ENCODE peak calls at places on chromosomes 3 and 15, in eight cellular contexts. One of them, this sample, is unnamed.

GRCh38 chr3:74844428-74844827 is 230.0 kb upstream of the CNTN3 start:
- DNase-seq in A549: no peak
- DNase-seq in K562: no peak
- DNase-seq in IMR-90: no peak
- DNase-seq in HCT116: no peak
- DNase-seq in GM12878: no peak
- DNase-seq in HepG2: no peak
- DNase-seq in H1: no peak
- DNase-seq in this sample: no peak

GRCh38 chr15:60941448-60941847 is 287.7 kb downstream of the RORA start:
- DNase-seq in A549: no peak
- DNase-seq in K562: no peak
- DNase-seq in IMR-90: peak
- DNase-seq in HCT116: no peak
- DNase-seq in GM12878: no peak
- DNase-seq in HepG2: no peak
- DNase-seq in H1: no peak
- DNase-seq in this sample: no peak

GRCh38 chr3:13019243-13019701 is 54.0 kb downstream of the IQSEC1 start:
- DNase-seq in A549: no peak
- DNase-seq in K562: peak
- DNase-seq in IMR-90: peak
- DNase-seq in HCT116: no peak
- DNase-seq in GM12878: no peak
- DNase-seq in HepG2: no peak
- DNase-seq in H1: peak
- DNase-seq in this sample: peak

GRCh38 chr15:67024322-67024997 is 40.9 kb upstream of the SMAD3 start:
- DNase-seq in A549: peak
- DNase-seq in K562: peak
- DNase-seq in IMR-90: peak
- DNase-seq in HCT116: peak
- DNase-seq in GM12878: peak
- DNase-seq in HepG2: peak
- DNase-seq in H1: no peak
- DNase-seq in this sample: peak

GRCh38 chr3:116148881-116149530 is 296.3 kb downstream of the LSAMP start:
- DNase-seq in A549: no peak
- DNase-seq in K562: no peak
- DNase-seq in IMR-90: peak
- DNase-seq in HCT116: no peak
- DNase-seq in GM12878: no peak
- DNase-seq in HepG2: peak
- DNase-seq in H1: no peak
- DNase-seq in this sample: no peak

GRCh38 chr15:67834593-67835348 is 5.1 kb downstream of the RNU6-1 start:
- DNase-seq in A549: no peak
- DNase-seq in K562: no peak
- DNase-seq in IMR-90: no peak
- DNase-seq in HCT116: no peak
- DNase-seq in GM12878: no peak
- DNase-seq in HepG2: no peak
- DNase-seq in H1: no peak
- DNase-seq in this sample: no peak

GRCh38 chr3:64214002-64214696 is 11.1 kb downstream of the PRICKLE2 start:
- DNase-seq in A549: no peak
- DNase-seq in K562: no peak
- DNase-seq in IMR-90: peak
- DNase-seq in HCT116: no peak
- DNase-seq in GM12878: no peak
- DNase-seq in HepG2: no peak
- DNase-seq in H1: no peak
- DNase-seq in this sample: peak

GRCh38 chr15:43127752-43128151 is 5.6 kb upstream of the TMEM62 start:
- DNase-seq in A549: no peak
- DNase-seq in K562: no peak
- DNase-seq in IMR-90: no peak
- DNase-seq in HCT116: no peak
- DNase-seq in GM12878: no peak
- DNase-seq in HepG2: peak
- DNase-seq in H1: no peak
- DNase-seq in this sample: no peak

GRCh38 chr15:69410290-69410874 is 3.8 kb upstream of the KIF23 start:
- DNase-seq in A549: peak
- DNase-seq in K562: no peak
- DNase-seq in IMR-90: peak
- DNase-seq in HCT116: peak
- DNase-seq in GM12878: no peak
- DNase-seq in HepG2: peak
- DNase-seq in H1: no peak
- DNase-seq in this sample: peak

GRCh38 chr3:139120336-139120971 is 75.8 kb upstream of the PRR23C start:
- DNase-seq in A549: peak
- DNase-seq in K562: peak
- DNase-seq in IMR-90: peak
- DNase-seq in HCT116: peak
- DNase-seq in GM12878: no peak
- DNase-seq in HepG2: no peak
- DNase-seq in H1: no peak
- DNase-seq in this sample: no peak

GRCh38 chr15:74847462-74847861 is 4.5 kb upstream of the ULK3 start:
- DNase-seq in A549: no peak
- DNase-seq in K562: no peak
- DNase-seq in IMR-90: no peak
- DNase-seq in HCT116: no peak
- DNase-seq in GM12878: no peak
- DNase-seq in HepG2: no peak
- DNase-seq in H1: no peak
- DNase-seq in this sample: no peak

GRCh38 chr3:170731281-170731680 is 138.7 kb downstream of the RPL22L1 start:
- DNase-seq in A549: no peak
- DNase-seq in K562: no peak
- DNase-seq in IMR-90: no peak
- DNase-seq in HCT116: no peak
- DNase-seq in GM12878: no peak
- DNase-seq in HepG2: no peak
- DNase-seq in H1: no peak
- DNase-seq in this sample: no peak

GRCh38 chr3:39558775-39559306 is 91.4 kb downstream of the MOBP start:
- DNase-seq in A549: no peak
- DNase-seq in K562: no peak
- DNase-seq in IMR-90: no peak
- DNase-seq in HCT116: no peak
- DNase-seq in GM12878: no peak
- DNase-seq in HepG2: no peak
- DNase-seq in H1: no peak
- DNase-seq in this sample: no peak

GRCh38 chr3:123481071-123481470 is 32.2 kb upstream of the ADCY5 start:
- DNase-seq in A549: no peak
- DNase-seq in K562: no peak
- DNase-seq in IMR-90: no peak
- DNase-seq in HCT116: no peak
- DNase-seq in GM12878: no peak
- DNase-seq in HepG2: no peak
- DNase-seq in H1: no peak
- DNase-seq in this sample: no peak

GRCh38 chr3:176651622-176652021 is 545.7 kb downstream of the TBL1XR1 start:
- DNase-seq in A549: no peak
- DNase-seq in K562: peak
- DNase-seq in IMR-90: no peak
- DNase-seq in HCT116: no peak
- DNase-seq in GM12878: no peak
- DNase-seq in HepG2: no peak
- DNase-seq in H1: no peak
- DNase-seq in this sample: no peak
- TF ChIP-seq RAD21 in A549: no peak
- TF ChIP-seq RAD21 in K562: no peak
- TF ChIP-seq RAD21 in IMR-90: no peak
- TF ChIP-seq RAD21 in HCT116: peak
- TF ChIP-seq RAD21 in GM12878: no peak
- TF ChIP-seq RAD21 in HepG2: no peak
- TF ChIP-seq RAD21 in H1: no peak
- TF ChIP-seq RAD21 in this sample: no peak

GRCh38 chr3:195197764-195198423 is 73.1 kb downstream of the XXYLT1 start:
- DNase-seq in A549: peak
- DNase-seq in K562: peak
- DNase-seq in IMR-90: peak
- DNase-seq in HCT116: peak
- DNase-seq in GM12878: no peak
- DNase-seq in HepG2: no peak
- DNase-seq in H1: no peak
- DNase-seq in this sample: no peak

GRCh38 chr3:195198424-195199346 is 72.3 kb downstream of the XXYLT1 start:
- DNase-seq in A549: no peak
- DNase-seq in K562: no peak
- DNase-seq in IMR-90: no peak
- DNase-seq in HCT116: no peak
- DNase-seq in GM12878: no peak
- DNase-seq in HepG2: peak
- DNase-seq in H1: no peak
- DNase-seq in this sample: no peak

GRCh38 chr3:195196266-195196665 is 74.7 kb downstream of the XXYLT1 start:
- DNase-seq in A549: no peak
- DNase-seq in K562: peak
- DNase-seq in IMR-90: peak
- DNase-seq in HCT116: no peak
- DNase-seq in GM12878: no peak
- DNase-seq in HepG2: no peak
- DNase-seq in H1: no peak
- DNase-seq in this sample: peak

GRCh38 chr3:195194559-195195161 is 76.3 kb downstream of the XXYLT1 start:
- DNase-seq in A549: no peak
- DNase-seq in K562: no peak
- DNase-seq in IMR-90: no peak
- DNase-seq in HCT116: no peak
- DNase-seq in GM12878: no peak
- DNase-seq in HepG2: no peak
- DNase-seq in H1: no peak
- DNase-seq in this sample: no peak

GRCh38 chr3:195195321-195196209 is 75.4 kb downstream of the XXYLT1 start:
- DNase-seq in A549: no peak
- DNase-seq in K562: no peak
- DNase-seq in IMR-90: no peak
- DNase-seq in HCT116: no peak
- DNase-seq in GM12878: no peak
- DNase-seq in HepG2: no peak
- DNase-seq in H1: peak
- DNase-seq in this sample: no peak
- TF ChIP-seq RAD21 in A549: no peak
- TF ChIP-seq RAD21 in K562: no peak
- TF ChIP-seq RAD21 in IMR-90: no peak
- TF ChIP-seq RAD21 in HCT116: no peak
- TF ChIP-seq RAD21 in GM12878: no peak
- TF ChIP-seq RAD21 in HepG2: no peak
- TF ChIP-seq RAD21 in H1: no peak
- TF ChIP-seq RAD21 in this sample: no peak

GRCh38 chr3:47849186-47850061 is 46.5 kb downstream of the DHX30 start:
- DNase-seq in A549: no peak
- DNase-seq in K562: no peak
- DNase-seq in IMR-90: no peak
- DNase-seq in HCT116: no peak
- DNase-seq in GM12878: no peak
- DNase-seq in HepG2: no peak
- DNase-seq in H1: no peak
- DNase-seq in this sample: peak

GRCh38 chr3:47851888-47852603 is 49.1 kb downstream of the DHX30 start:
- DNase-seq in A549: no peak
- DNase-seq in K562: no peak
- DNase-seq in IMR-90: no peak
- DNase-seq in HCT116: no peak
- DNase-seq in GM12878: no peak
- DNase-seq in HepG2: no peak
- DNase-seq in H1: no peak
- DNase-seq in this sample: no peak

GRCh38 chr3:47850803-47851417 is 48.0 kb downstream of the DHX30 start:
- DNase-seq in A549: no peak
- DNase-seq in K562: no peak
- DNase-seq in IMR-90: no peak
- DNase-seq in HCT116: no peak
- DNase-seq in GM12878: no peak
- DNase-seq in HepG2: no peak
- DNase-seq in H1: no peak
- DNase-seq in this sample: no peak

GRCh38 chr3:47848599-47849117 is 45.7 kb downstream of the DHX30 start:
- DNase-seq in A549: no peak
- DNase-seq in K562: no peak
- DNase-seq in IMR-90: no peak
- DNase-seq in HCT116: no peak
- DNase-seq in GM12878: no peak
- DNase-seq in HepG2: no peak
- DNase-seq in H1: no peak
- DNase-seq in this sample: no peak

DNA sequence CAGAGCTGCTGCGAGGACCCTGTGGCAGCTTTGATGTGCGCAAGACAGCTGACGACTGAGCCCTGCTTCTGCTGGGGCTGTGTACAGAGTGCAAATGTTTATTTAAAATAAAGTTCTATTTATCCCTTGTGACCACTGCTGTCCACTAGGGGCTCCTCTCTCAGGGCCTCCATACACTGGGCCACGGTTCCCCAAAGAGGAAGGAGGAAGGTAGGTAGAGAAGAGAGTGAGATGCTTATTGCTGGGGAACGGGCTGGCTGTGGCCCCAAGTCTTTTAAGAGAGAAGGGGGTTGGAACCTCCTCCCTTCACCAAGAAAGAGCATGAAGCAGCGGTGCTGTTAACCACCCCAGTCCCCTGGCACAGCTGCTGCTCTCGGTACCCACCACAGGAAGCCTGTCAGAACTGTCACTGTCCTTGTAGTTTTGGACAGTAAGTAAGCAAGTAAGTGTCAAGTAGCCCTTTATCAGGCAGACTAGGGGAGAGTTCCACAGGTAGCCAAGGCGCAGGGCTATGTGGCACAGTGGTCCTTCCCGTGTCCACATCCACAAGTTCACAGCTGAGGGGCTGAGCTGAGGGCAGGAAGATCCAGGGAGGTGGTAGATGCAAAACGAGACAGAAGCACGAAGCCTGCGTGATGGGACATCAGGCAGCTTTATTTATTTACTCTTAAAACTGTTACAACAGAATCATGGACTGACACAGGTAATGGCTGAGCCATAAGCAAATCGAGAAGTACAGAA is 47.3 kb downstream of the DHX30 start:
- DNase-seq in A549: peak
- DNase-seq in K562: peak
- DNase-seq in IMR-90: peak
- DNase-seq in HCT116: no peak
- DNase-seq in GM12878: no peak
- DNase-seq in HepG2: peak
- DNase-seq in H1: no peak
- DNase-seq in this sample: peak
- TF ChIP-seq RAD21 in A549: peak
- TF ChIP-seq RAD21 in K562: no peak
- TF ChIP-seq RAD21 in IMR-90: peak
- TF ChIP-seq RAD21 in HCT116: peak
- TF ChIP-seq RAD21 in GM12878: peak
- TF ChIP-seq RAD21 in HepG2: no peak
- TF ChIP-seq RAD21 in H1: peak
- TF ChIP-seq RAD21 in this sample: peak

DNA sequence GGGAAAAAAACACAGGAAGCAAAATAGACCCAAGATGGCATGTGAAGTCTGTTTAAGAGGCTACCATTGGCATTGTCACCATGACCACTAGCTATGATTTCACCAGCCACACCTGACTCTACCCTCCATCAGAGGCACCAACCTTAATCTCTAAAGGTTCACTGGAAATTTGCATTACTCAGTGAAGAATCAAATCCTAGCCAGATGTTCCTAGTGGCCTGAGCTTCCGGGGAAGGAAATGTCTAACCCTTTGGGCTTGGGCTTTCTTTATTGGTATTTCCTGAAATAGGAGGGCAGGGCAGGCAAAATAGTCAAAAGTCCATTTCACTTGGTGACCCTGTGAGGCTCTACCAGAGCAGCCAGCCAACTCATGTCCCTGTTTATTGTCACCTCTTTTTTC is 110.9 kb upstream of the PHLDB2 start:
- DNase-seq in A549: no peak
- DNase-seq in K562: no peak
- DNase-seq in IMR-90: no peak
- DNase-seq in HCT116: no peak
- DNase-seq in GM12878: no peak
- DNase-seq in HepG2: no peak
- DNase-seq in H1: no peak
- DNase-seq in this sample: no peak
- TF ChIP-seq RAD21 in A549: no peak
- TF ChIP-seq RAD21 in K562: no peak
- TF ChIP-seq RAD21 in IMR-90: no peak
- TF ChIP-seq RAD21 in HCT116: no peak
- TF ChIP-seq RAD21 in GM12878: no peak
- TF ChIP-seq RAD21 in HepG2: no peak
- TF ChIP-seq RAD21 in H1: no peak
- TF ChIP-seq RAD21 in this sample: no peak